ENCODE peak calls at places on chromosomes 5 and 9, in four cellular contexts. Z, W, X and M are unnamed samples.

GRCh38 chr9:93092171-93092991 is 3.6 kb upstream of the CARD19 start:
- DNase-seq in X (no peak), Z (no peak), W (no peak), M (no peak)

GRCh38 chr5:146731909-146732659 is 146.5 kb downstream of the PPP2R2B start:
- DNase-seq in W (no peak), Z (no peak), X (no peak), M (no peak)

GRCh38 chr9:36486933-36487481 is 85.7 kb upstream of the MELK start:
- DNase-seq in Z (peak), X (peak), W (no peak), M (no peak)

GRCh38 chr5:141374627-141375026 is 936 bp downstream of the PCDHGA6 start:
- DNase-seq in Z (no peak), W (no peak), X (no peak), M (no peak)

GRCh38 chr9:135070198-135070951 is 17.1 kb upstream of the OLFM1 start:
- DNase-seq in W (no peak), Z (no peak), X (no peak), M (no peak)

GRCh38 chr5:132765311-132766019 is 11.6 kb downstream of the SEPTIN8 start:
- DNase-seq in W (no peak), Z (no peak), X (no peak), M (no peak)

GRCh38 chr9:112086627-112087026 is 88.5 kb downstream of the SUSD1 start:
- DNase-seq in Z (peak), W (no peak), X (no peak), M (no peak)

GRCh38 chr5:157719231-157719630 is 12.0 kb upstream of the THG1L start:
- DNase-seq in X (no peak), W (no peak), Z (no peak), M (no peak)

GRCh38 chr9:73011346-73011745 is 58.5 kb upstream of the ALDH1A1 start:
- DNase-seq in W (no peak), Z (no peak), X (no peak), M (no peak)

GRCh38 chr9:73011956-73012355 is 59.1 kb upstream of the ALDH1A1 start:
- DNase-seq in W (no peak), Z (no peak), X (no peak), M (no peak)

GRCh38 chr9:73009649-73010288 is 56.9 kb upstream of the ALDH1A1 start:
- DNase-seq in X (peak), Z (no peak), W (no peak), M (no peak)

GRCh38 chr9:73008273-73008672 is 55.4 kb upstream of the ALDH1A1 start:
- DNase-seq in X (no peak), Z (no peak), W (no peak), M (no peak)

DNA sequence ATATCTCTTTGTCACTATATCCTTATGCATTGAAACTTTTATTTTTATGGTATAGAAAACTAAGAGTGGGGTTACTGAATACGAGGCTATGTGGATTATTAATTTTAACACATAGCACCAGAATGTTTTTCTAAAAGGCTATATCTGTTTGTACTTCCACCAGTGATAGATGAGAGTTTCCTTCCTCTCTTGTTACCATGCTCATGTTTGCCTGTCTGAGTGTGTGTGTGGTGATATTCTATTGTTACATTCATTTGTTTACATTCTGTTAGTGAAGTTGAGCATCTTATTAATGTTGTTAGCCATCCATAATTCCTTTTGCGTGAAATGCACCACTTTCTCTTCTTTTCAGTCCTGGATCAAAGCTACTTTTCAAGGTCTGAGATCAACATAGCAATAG is 54.1 kb upstream of the ALDH1A1 start:
- DNase-seq in Z (no peak), W (no peak), X (no peak), M (no peak)
- TF ChIP-seq HDAC6 in Z (no peak), W (no peak), X (no peak), M (no peak)

DNA sequence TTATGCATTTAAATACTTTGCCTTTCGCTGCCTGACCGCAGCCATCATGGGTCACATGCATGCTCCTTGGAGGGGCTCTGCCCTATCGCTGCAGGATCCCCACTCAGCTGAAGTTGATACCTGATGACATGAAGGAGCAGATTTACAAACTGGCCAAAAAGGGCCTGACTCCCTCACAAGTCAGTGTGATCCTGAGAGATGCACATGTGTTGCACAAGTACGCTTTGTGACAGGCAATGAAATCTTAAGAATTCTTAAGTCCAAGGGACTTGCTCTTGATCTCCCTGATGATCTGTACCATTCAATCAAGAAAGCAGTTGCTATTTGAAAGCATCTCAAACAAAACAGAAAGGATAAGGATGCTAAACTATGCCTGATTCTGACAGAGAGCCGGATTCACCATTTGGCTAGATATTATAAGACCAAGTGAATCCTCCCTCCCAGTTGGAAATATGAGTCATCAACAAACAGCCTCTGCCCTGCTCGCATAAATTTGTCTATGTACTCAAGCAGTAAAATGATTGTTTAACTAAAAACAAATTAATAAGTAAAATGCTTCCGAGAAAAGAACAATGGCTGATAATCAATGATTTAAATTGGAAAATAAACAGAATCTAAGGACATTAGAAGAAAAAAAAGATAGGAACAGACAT is 41.6 kb upstream of the PPP2CA start:
- DNase-seq in W (no peak), X (no peak), Z (no peak), M (no peak)
- TF ChIP-seq HDAC6 in W (no peak), X (no peak), Z (no peak), M (no peak)

GRCh38 chr5:92930057-92930456 is 651.0 kb downstream of the NR2F1-AS1 start:
- DNase-seq in X (no peak), Z (peak), W (no peak), M (no peak)

GRCh38 chr5:92922231-92922967 is 658.6 kb downstream of the NR2F1-AS1 start:
- DNase-seq in X (no peak), Z (peak), W (no peak), M (no peak)

GRCh38 chr5:92923885-92924284 is 657.1 kb downstream of the NR2F1-AS1 start:
- DNase-seq in Z (no peak), W (no peak), X (no peak), M (no peak)

GRCh38 chr5:92927291-92927778 is 653.7 kb downstream of the NR2F1-AS1 start:
- DNase-seq in W (no peak), X (no peak), Z (peak), M (no peak)
- TF ChIP-seq HDAC6 in W (no peak), X (no peak), Z (no peak), M (no peak)

DNA sequence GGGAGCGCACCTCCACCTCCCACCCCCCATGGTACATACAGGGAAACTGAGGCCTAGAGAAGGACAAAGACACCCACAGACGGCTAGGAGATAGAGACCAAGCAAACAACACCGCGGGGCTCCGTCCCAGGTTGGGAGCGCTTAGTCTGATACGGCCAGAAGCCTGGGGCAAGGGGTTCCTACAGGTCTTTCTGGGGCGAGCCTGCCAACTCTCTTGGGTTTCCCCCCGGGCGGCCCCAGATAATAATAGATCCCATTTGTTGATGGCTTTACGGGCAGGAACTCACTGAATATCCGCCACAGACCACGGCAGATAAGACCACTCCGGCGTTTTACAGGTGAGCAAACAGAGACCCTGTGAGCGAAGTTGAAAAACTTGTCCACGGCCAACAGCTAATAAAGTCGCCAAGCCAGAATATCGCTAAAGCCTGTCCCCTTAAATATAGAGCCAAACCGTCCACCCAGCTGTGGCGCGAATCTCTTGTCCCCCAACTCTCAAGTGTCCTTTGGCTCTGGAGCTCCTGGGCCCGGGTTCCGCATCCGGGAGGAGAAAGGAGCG is 5.1 kb upstream of the EBF1 start:
- DNase-seq in W (no peak), X (no peak), Z (no peak), M (peak)
- TF ChIP-seq HDAC6 in W (no peak), X (no peak), Z (no peak), M (no peak)